ENCODE peak calls at places on chromosomes 12 and 14, in nine cellular contexts. G is K562, D is transverse colon, T is adrenal gland, V is upper lobe of left lung, W is A549, I is IMR-90, L is heart left ventricle, N is gastrocnemius medialis. Q is an unnamed sample.

GRCh38 chr14:83838221-83838620 is 1691.7 kb upstream of the FLRT2 start:
- DNase-seq in G (no peak), D (no peak), T (no peak), V (no peak), W (no peak), I (peak), L (no peak), N (no peak), Q (no peak)

GRCh38 chr14:93788557-93789365 is 476 bp upstream of the PRIMA1 start:
- DNase-seq in G (no peak), D (peak), T (no peak), V (no peak), W (peak), I (no peak), L (no peak), N (no peak), Q (peak)

GRCh38 chr14:93879362-93879983 is 47.7 kb upstream of the FAM181A start:
- DNase-seq in G (no peak), D (no peak), T (no peak), V (peak), W (no peak), I (no peak), L (no peak), N (no peak), Q (no peak)

GRCh38 chr14:102727336-102728095 is 49.7 kb upstream of the TRAF3 start:
- DNase-seq in G (no peak), D (no peak), T (no peak), V (no peak), W (no peak), I (no peak), L (no peak), N (no peak), Q (no peak)

GRCh38 chr14:94682736-94683135 is 70.5 kb downstream of the SERPINA3 start:
- DNase-seq in G (no peak), D (no peak), T (no peak), V (no peak), W (no peak), I (no peak), L (no peak), N (no peak), Q (no peak)

GRCh38 chr14:30227871-30228270 is 300.2 kb upstream of the PRKD1 start:
- DNase-seq in G (no peak), D (no peak), T (peak), V (no peak), W (no peak), I (peak), L (no peak), N (peak), Q (peak)

GRCh38 chr14:61754627-61755381 is 7.4 kb upstream of the SNAPC1 start:
- DNase-seq in G (no peak), D (no peak), T (no peak), V (no peak), W (no peak), I (peak), L (no peak), N (no peak), Q (no peak)

GRCh38 chr12:45644521-45644920 is 85.0 kb upstream of the ARID2 start:
- DNase-seq in G (no peak), D (no peak), T (no peak), V (peak), W (no peak), I (peak), L (no peak), N (no peak), Q (no peak)

GRCh38 chr14:87430810-87431209 is 562.2 kb downstream of the GALC start:
- DNase-seq in G (no peak), D (no peak), T (no peak), V (no peak), W (peak), I (peak), L (no peak), N (no peak), Q (no peak)

GRCh38 chr12:70847871-70848270 is 72.7 kb downstream of the PTPRR start:
- DNase-seq in G (no peak), D (no peak), T (no peak), V (no peak), W (no peak), I (no peak), L (no peak), N (no peak), Q (no peak)

GRCh38 chr12:115227137-115227615 is 543.2 kb upstream of the TBX3 start:
- DNase-seq in G (no peak), D (no peak), T (peak), V (no peak), W (peak), I (peak), L (no peak), N (peak), Q (no peak)

GRCh38 chr12:131643581-131644452 is 67.1 kb upstream of the SFSWAP start:
- DNase-seq in G (no peak), D (no peak), T (no peak), V (no peak), W (no peak), I (no peak), L (no peak), N (no peak), Q (no peak)

GRCh38 chr12:96534339-96534738 is 45.0 kb downstream of the CFAP54 start:
- DNase-seq in G (no peak), D (no peak), T (no peak), V (no peak), W (peak), I (no peak), L (no peak), N (no peak), Q (no peak)

GRCh38 chr12:103571286-103571685 is 15.8 kb upstream of the STAB2 start:
- DNase-seq in G (no peak), D (peak), T (no peak), V (no peak), W (no peak), I (no peak), L (peak), N (no peak), Q (no peak)

GRCh38 chr14:100306506-100307214 is 416 bp upstream of the SLC25A29 start:
- DNase-seq in G (peak), D (peak), T (peak), V (peak), W (peak), I (peak), L (peak), N (peak), Q (peak)

GRCh38 chr12:3752741-3753486 is at the start of gene CRACR2A:
- DNase-seq in G (peak), D (peak), T (peak), V (peak), W (peak), I (peak), L (peak), N (peak), Q (peak)

GRCh38 chr12:57476162-57476992 is 3.3 kb downstream of the ARHGAP9 start:
- DNase-seq in G (no peak), D (peak), T (no peak), V (peak), W (no peak), I (no peak), L (no peak), N (no peak), Q (no peak)

GRCh38 chr14:70448633-70449032 is 3.3 kb upstream of the ADAM21 start:
- DNase-seq in G (no peak), D (no peak), T (peak), V (no peak), W (no peak), I (peak), L (no peak), N (no peak), Q (no peak)

GRCh38 chr12:19894803-19895202 is 455.5 kb downstream of the AEBP2 start:
- DNase-seq in G (no peak), D (no peak), T (no peak), V (no peak), W (no peak), I (peak), L (no peak), N (no peak), Q (no peak)

GRCh38 chr14:102090713-102091112 is 3.9 kb upstream of the HSP90AA1 start:
- DNase-seq in G (no peak), D (no peak), T (no peak), V (no peak), W (no peak), I (no peak), L (no peak), N (no peak), Q (no peak)

GRCh38 chr12:47557401-47557800 is 148.4 kb downstream of the RPAP3 start:
- DNase-seq in G (no peak), D (no peak), T (no peak), V (no peak), W (no peak), I (no peak), L (no peak), N (no peak), Q (no peak)

GRCh38 chr12:125954362-125954761 is 889.1 kb downstream of the AACS start:
- DNase-seq in G (no peak), D (no peak), T (no peak), V (no peak), W (no peak), I (no peak), L (no peak), N (no peak), Q (no peak)

GRCh38 chr12:114319422-114319821 is 86.5 kb downstream of the TBX5 start:
- DNase-seq in G (no peak), D (no peak), T (peak), V (no peak), W (no peak), I (peak), L (no peak), N (no peak), Q (no peak)

GRCh38 chr12:93706387-93706786 is 29.2 kb downstream of the CRADD start:
- DNase-seq in G (no peak), D (no peak), T (no peak), V (no peak), W (no peak), I (no peak), L (no peak), N (no peak), Q (no peak)

GRCh38 chr14:104586832-104587620 is 7.5 kb downstream of the C14orf180 start:
- DNase-seq in G (no peak), D (no peak), T (no peak), V (no peak), W (no peak), I (no peak), L (peak), N (peak), Q (no peak)

GRCh38 chr14:64501326-64502171 is 2.1 kb downstream of the ZBTB25 start:
- DNase-seq in G (no peak), D (peak), T (peak), V (peak), W (no peak), I (peak), L (peak), N (peak), Q (peak)

GRCh38 chr14:66495214-66496098 is 9.3 kb downstream of the CCDC196 start:
- DNase-seq in G (peak), D (peak), T (peak), V (peak), W (peak), I (peak), L (no peak), N (peak), Q (peak)

GRCh38 chr14:81366259-81366658 is 33.9 kb downstream of the STON2 start:
- DNase-seq in G (no peak), D (no peak), T (no peak), V (no peak), W (peak), I (no peak), L (no peak), N (peak), Q (no peak)

GRCh38 chr14:34501004-34501580 is 38.4 kb downstream of the EAPP start:
- DNase-seq in G (no peak), D (no peak), T (no peak), V (no peak), W (no peak), I (no peak), L (no peak), N (no peak), Q (no peak)

GRCh38 chr14:105090493-105091334 is 25.5 kb upstream of the GPR132 start:
- DNase-seq in G (peak), D (peak), T (peak), V (peak), W (peak), I (peak), L (peak), N (peak), Q (peak)

GRCh38 chr12:27592548-27592947 is 68.5 kb downstream of the PPFIBP1 start:
- DNase-seq in G (no peak), D (no peak), T (peak), V (no peak), W (no peak), I (peak), L (no peak), N (peak), Q (peak)

GRCh38 chr12:12704593-12705230 is 8.7 kb upstream of the GPR19 start:
- DNase-seq in G (peak), D (peak), T (peak), V (peak), W (peak), I (peak), L (no peak), N (peak), Q (peak)

GRCh38 chr14:70802379-70802778 is 6.9 kb downstream of the MAP3K9 start:
- DNase-seq in G (no peak), D (no peak), T (no peak), V (no peak), W (no peak), I (no peak), L (no peak), N (no peak), Q (no peak)

GRCh38 chr12:131454418-131455217 is 256.3 kb upstream of the SFSWAP start:
- DNase-seq in G (peak), D (no peak), T (peak), V (peak), W (peak), I (no peak), L (no peak), N (no peak), Q (no peak)

DNA sequence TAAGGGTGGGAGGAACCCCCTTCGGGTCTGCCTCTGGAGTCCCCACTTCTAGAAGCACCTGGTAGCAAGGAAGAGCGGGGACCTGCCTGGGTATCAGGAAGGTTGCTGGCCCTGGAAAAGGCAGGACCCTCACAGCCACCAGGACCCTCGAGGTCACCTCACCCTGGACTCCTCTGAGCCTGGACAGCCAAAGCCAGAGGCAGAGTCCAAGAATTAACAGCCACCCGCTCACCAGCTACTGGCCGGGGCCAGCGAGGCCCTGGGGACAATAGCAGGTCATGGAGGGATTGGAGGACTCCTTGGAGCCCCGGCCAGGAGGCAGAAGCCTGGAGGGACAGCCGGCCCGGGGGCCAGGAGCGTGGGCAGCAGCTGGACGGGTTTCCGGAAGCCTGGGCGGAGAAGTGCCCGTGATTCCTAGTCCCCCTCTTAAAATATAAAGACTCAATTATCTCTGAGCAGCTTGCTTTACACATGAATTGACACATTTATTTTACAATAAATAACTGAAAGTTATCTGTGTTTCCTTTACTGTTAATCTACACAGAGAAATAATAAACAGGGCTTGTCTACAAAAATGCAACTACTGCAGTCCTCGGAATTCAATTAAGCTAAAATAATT is 17.5 kb downstream of the BCL11B start:
- DNase-seq in G (no peak), D (no peak), T (no peak), V (no peak), W (no peak), I (no peak), L (no peak), N (no peak), Q (no peak)
- TF ChIP-seq CTCF in G (no peak), D (no peak), T (no peak), V (no peak), W (no peak), I (no peak), L (no peak), N (no peak), Q (no peak)

GRCh38 chr12:52992699-52993557 is 13.3 kb upstream of the EIF4B start:
- DNase-seq in G (peak), D (peak), T (no peak), V (no peak), W (peak), I (peak), L (no peak), N (no peak), Q (no peak)
- TF ChIP-seq POLR2A in G (peak), D (no peak), T (no peak), V (no peak), W (no peak), I (no peak), L (no peak), N (no peak), Q (no peak)

GRCh38 chr14:22545842-22546721 is 42.9 kb downstream of the DAD1 start:
- DNase-seq in G (no peak), D (no peak), T (peak), V (no peak), W (no peak), I (peak), L (no peak), N (no peak), Q (peak)

GRCh38 chr14:22547309-22547947 is 41.6 kb downstream of the DAD1 start:
- DNase-seq in G (no peak), D (no peak), T (no peak), V (no peak), W (no peak), I (no peak), L (no peak), N (peak), Q (no peak)

GRCh38 chr14:22546722-22547071 is 42.3 kb downstream of the DAD1 start:
- DNase-seq in G (no peak), D (no peak), T (no peak), V (no peak), W (no peak), I (no peak), L (no peak), N (no peak), Q (no peak)

GRCh38 chr14:22544406-22544805 is 44.6 kb downstream of the DAD1 start:
- DNase-seq in G (no peak), D (no peak), T (no peak), V (no peak), W (no peak), I (no peak), L (no peak), N (no peak), Q (no peak)

GRCh38 chr14:22544881-22545420 is 44.1 kb downstream of the DAD1 start:
- DNase-seq in G (no peak), D (no peak), T (no peak), V (no peak), W (no peak), I (no peak), L (no peak), N (no peak), Q (no peak)
- H3K27ac ChIP-seq in G (no peak), D (peak), T (no peak), V (no peak), W (no peak), I (no peak), L (no peak), N (no peak), Q (no peak)

DNA sequence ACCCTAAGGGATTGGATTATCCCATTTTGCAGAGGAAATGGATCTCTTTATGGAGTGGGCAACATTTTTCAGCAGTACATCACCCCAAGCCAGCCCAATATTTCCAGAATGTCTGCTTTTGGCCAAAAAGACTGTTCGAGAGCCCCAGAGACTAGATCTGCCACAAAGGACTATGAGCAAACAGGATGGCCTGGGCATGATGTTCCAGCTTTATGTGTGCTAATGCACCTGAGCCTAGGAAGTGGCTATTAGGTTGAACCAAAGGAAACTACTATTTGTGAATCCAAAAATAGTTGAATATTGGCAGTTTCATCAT is 14.8 kb upstream of the PNMA1 start:
- DNase-seq in G (no peak), D (no peak), T (no peak), V (no peak), W (no peak), I (no peak), L (no peak), N (no peak), Q (no peak)
- TF ChIP-seq CTCF in G (no peak), D (peak), T (no peak), V (no peak), W (no peak), I (no peak), L (no peak), N (no peak), Q (no peak)